ENCODE peak calls at places on chromosomes 12 and 14, in six cellular contexts. Z is K562, O is HepG2, G is HCT116, Y is GM12878, J is SK-N-SH. F is an unnamed sample.

GRCh38 chr14:31968912-31969311 is 108.2 kb upstream of the ARHGAP5 start:
- DNase-seq in Z (no peak), O (no peak), G (no peak), Y (no peak), J (no peak), F (no peak)

GRCh38 chr12:10811883-10812536 is 2.0 kb upstream of the TAS2R9 start:
- DNase-seq in Z (no peak), O (no peak), G (no peak), Y (no peak), J (no peak), F (no peak)

GRCh38 chr14:105495101-105495989 is 4.3 kb downstream of the TEDC1 start:
- DNase-seq in Z (no peak), O (no peak), G (no peak), Y (no peak), J (no peak), F (no peak)

GRCh38 chr12:94534761-94535613 is 75.3 kb upstream of the CEP83 start:
- DNase-seq in Z (no peak), O (no peak), G (no peak), Y (no peak), J (no peak), F (no peak)

GRCh38 chr12:94525951-94526350 is 66.3 kb upstream of the CEP83 start:
- DNase-seq in Z (no peak), O (no peak), G (no peak), Y (no peak), J (no peak), F (no peak)

GRCh38 chr12:24475337-24475736 is 473.6 kb downstream of the BCAT1 start:
- DNase-seq in Z (no peak), O (no peak), G (no peak), Y (no peak), J (no peak), F (no peak)

GRCh38 chr12:104566244-104566993 is 109.7 kb downstream of the CHST11 start:
- DNase-seq in Z (no peak), O (no peak), G (no peak), Y (no peak), J (no peak), F (no peak)

GRCh38 chr12:46209165-46209564 is 59.7 kb downstream of the SLC38A1 start:
- DNase-seq in Z (no peak), O (no peak), G (no peak), Y (no peak), J (no peak), F (no peak)

GRCh38 chr14:95741051-95741490 is 27.1 kb upstream of the TCL1A start:
- DNase-seq in Z (no peak), O (no peak), G (peak; percentile 7), Y (no peak), J (no peak), F (no peak)

GRCh38 chr14:64649383-64649998 is 54.7 kb upstream of the PLEKHG3 start:
- DNase-seq in Z (no peak), O (no peak), G (no peak), Y (no peak), J (no peak), F (no peak)

GRCh38 chr12:85130631-85131030 is 94.5 kb downstream of the LRRIQ1 start:
- DNase-seq in Z (no peak), O (no peak), G (no peak), Y (no peak), J (no peak), F (no peak)

GRCh38 chr12:11684393-11684792 is 34.9 kb downstream of the ETV6 start:
- DNase-seq in Z (no peak), O (no peak), G (no peak), Y (no peak), J (no peak), F (no peak)

GRCh38 chr14:65410640-65411039 is 1.9 kb upstream of the FUT8 start:
- DNase-seq in Z (no peak), O (no peak), G (no peak), Y (no peak), J (no peak), F (no peak)

GRCh38 chr12:125652689-125653088 is 587.5 kb downstream of the AACS start:
- DNase-seq in Z (no peak), O (no peak), G (no peak), Y (no peak), J (no peak), F (no peak)

DNA sequence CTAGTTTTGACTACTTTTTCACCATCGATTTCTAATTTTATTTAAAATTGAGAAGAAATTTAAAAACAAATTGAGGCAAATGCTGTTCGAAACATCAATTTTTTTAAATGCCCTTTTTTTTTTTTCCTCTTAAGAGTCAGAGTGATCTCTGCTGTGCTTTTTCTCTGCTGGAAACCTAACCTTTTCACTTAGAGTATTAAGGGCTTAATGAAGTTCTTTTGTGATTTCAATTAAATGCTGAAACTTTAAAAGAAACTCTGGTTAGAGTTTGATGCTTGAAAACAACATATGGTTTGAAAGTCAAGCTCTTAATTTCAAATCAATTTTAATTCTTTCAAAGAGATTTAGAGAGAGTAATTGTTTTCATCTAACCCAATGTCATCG is 171.8 kb downstream of the TMTC2 start:
- DNase-seq in Z (no peak), O (no peak), G (no peak), Y (no peak), J (no peak), F (no peak)
- H3K4me3 ChIP-seq in Z (no peak overlapping the region), O (no peak overlapping the region), G (no peak overlapping the region), Y (no peak overlapping the region), J (no peak overlapping the region), F (no peak overlapping the region)

GRCh38 chr12:57240069-57240921 is 10.7 kb downstream of the STAC3 start:
- DNase-seq in Z (peak; percentile 72), O (no peak), G (peak; percentile 47), Y (no peak), J (peak; percentile 80), F (no peak)
- TF ChIP-seq SIN3A in Z (no peak), O (no peak), G (no peak), Y (no peak), J (peak; percentile 56), F (no peak)

GRCh38 chr14:91413547-91414474 is 3.8 kb downstream of the CCDC88C start:
- DNase-seq in Z (no peak), O (no peak), G (no peak), Y (no peak), J (no peak), F (no peak)
- TF ChIP-seq REST in Z (no peak), O (no peak), G (no peak), Y (no peak), J (no peak), F (no peak)

DNA sequence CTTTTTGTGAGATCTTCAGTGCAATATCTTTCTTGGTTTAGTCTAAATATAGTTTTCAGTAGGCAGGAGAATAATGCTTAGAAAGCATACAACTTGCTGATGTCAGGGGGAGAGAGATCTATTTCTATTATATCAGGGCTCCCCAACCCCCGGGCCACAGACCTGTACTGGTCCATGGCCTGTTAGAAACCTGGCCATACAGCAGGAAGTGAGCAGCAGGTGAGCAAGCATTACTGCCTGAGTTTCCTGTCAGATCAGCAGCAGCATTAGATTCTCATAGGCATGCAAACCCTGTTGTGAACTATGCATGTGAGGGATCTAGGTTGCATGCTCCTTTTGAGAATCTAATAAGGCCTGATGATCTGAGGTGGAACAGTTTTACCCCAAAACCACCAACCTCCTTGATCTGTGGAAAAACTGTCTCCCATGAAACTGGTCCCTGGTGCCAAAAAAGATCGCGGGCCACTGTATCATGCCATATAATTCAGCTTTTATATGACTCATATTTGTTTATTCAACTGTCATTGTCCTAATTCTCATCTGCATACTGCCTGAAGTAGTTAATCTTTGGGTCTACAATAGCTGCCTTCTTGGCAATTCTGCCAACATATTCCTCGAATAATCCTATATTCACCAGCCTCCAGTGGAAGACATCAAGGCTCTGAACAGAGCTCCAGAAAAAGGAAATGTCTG is 163.6 kb upstream of the DYRK2 start:
- DNase-seq in Z (no peak), O (no peak), G (no peak), Y (peak; percentile 16), J (no peak), F (no peak)
- H3K4me3 ChIP-seq in Z (no peak overlapping the region), O (no peak overlapping the region), G (no peak overlapping the region), Y (no peak overlapping the region), J (no peak overlapping the region), F (no peak overlapping the region)

DNA sequence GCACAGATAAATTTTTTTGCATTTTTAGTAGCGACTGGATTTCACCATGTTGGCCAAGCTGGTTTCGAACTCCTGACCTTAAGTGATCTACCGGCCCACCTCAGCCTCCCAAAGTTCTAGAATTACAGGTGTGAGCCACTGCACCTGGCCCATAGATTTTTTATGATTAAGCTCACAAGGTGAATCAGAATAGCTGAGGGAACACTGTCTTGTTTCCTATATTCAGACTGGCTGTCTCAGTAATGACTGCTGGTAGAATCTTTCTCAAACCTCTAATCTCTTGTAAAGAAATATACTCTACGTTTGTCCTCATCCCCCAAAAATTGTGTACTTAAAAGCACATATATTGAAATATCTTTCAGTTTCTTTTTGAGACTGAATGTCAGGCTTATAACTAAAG is 362.1 kb downstream of the EGLN3 start:
- DNase-seq in Z (no peak), O (no peak), G (no peak), Y (no peak), J (no peak), F (no peak)
- TF ChIP-seq SIN3A in Z (no peak), O (no peak), G (no peak), Y (no peak), J (no peak), F (no peak)